ENCODE peak calls at places on chromosomes 16 and 17, in four cellular contexts. A is Kasumi-1, W is AG04450, K is BE2C. G is an unnamed sample.

GRCh38 chr17:40937384-40937819 is at the start of gene KRT23:
- DNase-seq in K (no peak), A (no peak), W (no peak), G (no peak)

GRCh38 chr16:31010539-31010938 is at the start of gene STX1B:
- DNase-seq in K (peak), A (no peak), W (no peak), G (no peak)

GRCh38 chr16:56451753-56452689 is 667 bp downstream of the OGFOD1 start:
- DNase-seq in K (peak), W (no peak), A (peak), G (peak)

GRCh38 chr16:72848759-72849664 is 198.9 kb downstream of the ZFHX3 start:
- DNase-seq in A (no peak), K (peak), W (peak), G (peak)

GRCh38 chr17:39352511-39352910 is 48.9 kb downstream of the FBXL20 start:
- DNase-seq in K (no peak), A (no peak), W (no peak), G (no peak)

GRCh38 chr16:67451061-67451703 is 20.3 kb downstream of the HSD11B2 start:
- DNase-seq in W (no peak), A (no peak), K (no peak), G (no peak)

GRCh38 chr16:19415461-19415860 is 2.2 kb upstream of the TMC5 start:
- DNase-seq in K (no peak), A (no peak), W (no peak), G (no peak)

GRCh38 chr17:564526-564925 is 150.1 kb downstream of the VPS53 start:
- DNase-seq in A (no peak), K (no peak), W (no peak), G (no peak)

GRCh38 chr16:85750021-85750826 is 672 bp downstream of the C16orf74 start:
- DNase-seq in A (peak), W (no peak), K (peak), G (no peak)

GRCh38 chr16:47927330-47927729 is 228.5 kb downstream of the ABCC12 start:
- DNase-seq in A (no peak), W (no peak), K (no peak), G (no peak)

GRCh38 chr16:89529097-89529496 is 20.9 kb downstream of the SPG7 start:
- DNase-seq in W (no peak), K (no peak), A (no peak), G (no peak)

GRCh38 chr17:37220609-37220953 is 155.2 kb upstream of the C17orf78 start:
- DNase-seq in A (peak), W (peak), K (peak), G (no peak)

GRCh38 chr17:69810326-69811035 is 264.5 kb upstream of the KCNJ16 start:
- DNase-seq in K (no peak), A (no peak), W (no peak), G (no peak)

GRCh38 chr17:21072623-21073278 is 29.9 kb upstream of the USP22 start:
- DNase-seq in A (no peak), W (no peak), K (no peak), G (no peak)

GRCh38 chr17:77451894-77452852 is 311.4 kb downstream of the SEC14L1 start:
- DNase-seq in K (peak), A (no peak), W (no peak), G (no peak)

GRCh38 chr17:77729587-77729986 is 228.9 kb upstream of the TNRC6C start:
- DNase-seq in A (no peak), K (no peak), W (no peak), G (no peak)

GRCh38 chr17:1769826-1770477 is 8.1 kb downstream of the SERPINF1 start:
- DNase-seq in A (no peak), K (no peak), W (no peak), G (no peak)

GRCh38 chr17:48388955-48389764 is 40.9 kb downstream of the SKAP1 start:
- DNase-seq in A (no peak), W (no peak), K (no peak), G (no peak)

GRCh38 chr16:31385680-31386079 is 7.5 kb upstream of the ITGAD start:
- DNase-seq in K (no peak), A (no peak), W (no peak), G (no peak)

GRCh38 chr16:1090620-1091587 is 5.1 kb downstream of the C1QTNF8 start:
- DNase-seq in A (no peak), W (no peak), K (no peak), G (no peak)

G was measured in GM04504.